ENCODE peak calls at places on chromosomes 16 and 17, in five cellular contexts. P, A, F, C and I are unnamed samples.

GRCh38 chr17:16940116-16940881 is 31.6 kb downstream of the TNFRSF13B start:
- DNase-seq in F (peak), P (no peak), A (peak), C (no peak), I (peak)

GRCh38 chr17:1078831-1079561 is 82.1 kb downstream of the TIMM22 start:
- DNase-seq in C (no peak), F (no peak), P (no peak), A (peak), I (no peak)

GRCh38 chr17:41666336-41666680 is 22.4 kb upstream of the EIF1 start:
- DNase-seq in C (peak), F (peak), P (peak), A (peak), I (no peak)

GRCh38 chr17:80797741-80798594 is 193.7 kb upstream of the CHMP6 start:
- DNase-seq in C (no peak), A (no peak), P (no peak), F (no peak), I (peak)

GRCh38 chr16:4381072-4381934 is 9.7 kb downstream of the VASN start:
- DNase-seq in P (no peak), A (no peak), C (no peak), F (peak), I (no peak)

GRCh38 chr17:12730931-12731521 is 58.3 kb upstream of the ARHGAP44 start:
- DNase-seq in F (no peak), P (peak), A (peak), C (peak), I (peak)

GRCh38 chr16:27792486-27793275 is 242.7 kb downstream of the KATNIP start:
- DNase-seq in C (no peak), A (no peak), F (no peak), P (no peak), I (no peak)

GRCh38 chr16:87487361-87487924 is 5.4 kb downstream of the ZCCHC14 start:
- DNase-seq in A (peak), C (no peak), F (peak), P (no peak), I (no peak)

GRCh38 chr16:57639172-57639571 is 10.7 kb downstream of the ADGRG1 start:
- DNase-seq in A (peak), F (peak), C (no peak), P (no peak), I (no peak)

DNA sequence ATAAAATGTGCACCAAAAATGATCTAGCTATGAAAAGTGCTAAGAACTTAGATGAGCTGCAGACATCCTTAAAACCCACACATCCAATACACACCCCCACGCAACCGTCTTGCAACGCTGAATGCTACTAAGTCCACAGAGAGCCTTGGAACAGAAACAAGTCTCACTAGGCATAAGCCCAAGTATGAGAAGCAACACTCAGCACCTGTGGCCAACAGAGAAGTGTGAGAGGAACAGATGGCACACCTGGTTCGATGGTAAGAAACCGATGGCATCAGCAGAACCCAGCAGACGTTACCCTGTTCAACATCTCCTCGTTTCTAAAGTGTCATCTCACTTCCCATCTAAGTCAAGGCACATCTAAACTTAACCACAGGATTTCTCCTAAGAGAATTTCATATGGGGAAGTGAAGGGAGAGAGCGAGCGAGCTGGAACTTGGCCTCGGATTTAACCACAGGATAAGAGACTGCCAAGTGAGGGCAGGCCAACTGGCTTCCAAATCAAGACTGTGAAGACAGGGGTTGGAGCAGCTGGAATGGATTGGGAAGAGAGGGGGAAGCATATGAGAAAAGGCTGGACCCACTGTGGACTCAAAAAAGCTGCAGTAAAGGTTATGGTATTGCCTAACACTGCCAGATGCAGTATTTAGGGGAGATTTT is 41.0 kb downstream of the NXPH3 start:
- DNase-seq in P (peak), C (peak), F (peak), A (no peak), I (peak)
- H3K4me3 ChIP-seq in P (no peak), C (no peak), F (no peak), A (no peak), I (peak)

GRCh38 chr17:29802256-29802655 is 127.8 kb downstream of the SSH2 start:
- DNase-seq in F (no peak), C (peak), A (no peak), P (no peak), I (no peak)

GRCh38 chr17:29807520-29808361 is 122.3 kb downstream of the SSH2 start:
- DNase-seq in P (peak), F (no peak), C (peak), A (peak), I (no peak)
- H3K4me3 ChIP-seq in P (no peak), F (peak), C (no peak), A (no peak), I (no peak)

GRCh38 chr17:67238976-67239375 is 6.0 kb downstream of the HELZ start:
- DNase-seq in C (no peak), P (no peak), F (no peak), A (no peak), I (no peak)
- H3K4me3 ChIP-seq in C (no peak), P (no peak), F (no peak), A (no peak), I (no peak)

GRCh38 chr17:3527468-3527867 is 30.1 kb downstream of the TRPV3 start:
- DNase-seq in A (no peak), F (no peak), P (no peak), C (no peak), I (no peak)

GRCh38 chr17:3526971-3527370 is 30.6 kb downstream of the TRPV3 start:
- DNase-seq in C (no peak), P (no peak), F (no peak), A (no peak), I (no peak)

GRCh38 chr17:3527896-3528603 is 29.6 kb downstream of the TRPV3 start:
- DNase-seq in A (no peak), P (no peak), F (no peak), C (no peak), I (no peak)

GRCh38 chr17:3529817-3530741 is 27.5 kb downstream of the TRPV3 start:
- DNase-seq in C (no peak), A (peak), F (peak), P (no peak), I (no peak)

DNA sequence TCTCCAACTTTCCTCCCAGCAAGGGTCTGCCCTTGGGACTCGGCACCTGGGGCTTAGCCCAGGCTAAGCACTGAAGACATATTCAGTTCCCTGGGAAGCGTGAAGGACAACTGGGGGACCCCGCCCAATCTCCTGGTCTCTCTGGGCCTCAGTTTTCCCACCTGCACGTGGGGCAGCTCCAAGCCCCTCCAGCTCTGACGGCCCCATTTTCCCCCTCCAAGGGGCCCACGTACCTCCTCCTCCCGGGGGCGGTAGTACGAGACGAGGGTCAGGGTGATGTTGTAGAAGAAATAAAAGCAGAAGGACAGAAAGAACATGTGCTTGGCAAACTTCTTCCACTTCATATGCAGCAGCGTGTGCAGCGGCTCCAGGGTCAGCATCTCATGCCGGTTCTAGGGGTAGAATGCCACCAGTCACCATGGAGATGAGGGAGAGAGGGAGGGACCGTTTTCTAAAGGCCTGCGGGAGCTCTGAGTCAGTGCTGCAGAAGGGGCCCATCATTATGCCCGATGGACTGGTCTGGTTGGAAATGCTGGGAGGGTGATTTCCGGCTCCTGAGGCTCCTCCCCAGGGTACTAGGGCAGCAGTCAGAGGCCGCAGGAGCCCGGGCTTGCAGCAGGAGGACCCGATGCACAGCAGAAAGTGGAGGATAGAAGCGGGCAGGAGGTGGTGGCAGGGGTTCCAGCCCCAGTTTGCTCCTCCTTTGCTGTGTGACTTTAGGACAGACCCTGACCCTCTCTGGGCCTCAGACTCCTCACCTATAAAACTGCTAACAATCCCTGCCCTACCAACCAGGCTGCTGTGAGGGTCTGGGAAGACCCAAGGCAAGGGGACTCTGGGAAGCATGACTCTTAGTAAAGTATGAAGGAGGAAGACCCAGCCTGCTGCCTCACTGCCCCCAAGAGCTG is 28.8 kb downstream of the TRPV3 start:
- DNase-seq in C (no peak), A (peak), P (no peak), F (peak), I (no peak)
- H3K4me3 ChIP-seq in C (no peak), A (no peak), P (no peak), F (peak), I (no peak)

GRCh38 chr16:20676867-20677266 is 20.6 kb downstream of the ACSM1 start:
- DNase-seq in F (no peak), P (no peak), C (no peak), A (no peak), I (no peak)
- H3K4me3 ChIP-seq in F (no peak), P (peak), C (no peak), A (no peak), I (no peak)

GRCh38 chr17:4584835-4585187 is 482 bp downstream of the SMTNL2 start:
- DNase-seq in F (no peak), P (no peak), A (no peak), C (no peak), I (no peak)
- H3K4me3 ChIP-seq in F (peak), P (no peak), A (peak), C (no peak), I (peak)